ENCODE peak calls at places on chromosomes 16 and 17, in six cellular contexts. One of them, this sample, is unnamed.

GRCh38 chr16:61921373-61921772 is 114.9 kb downstream of the CDH8 start:
- DNase-seq in uterus: no peak
- DNase-seq in NCI-H774: no peak
- DNase-seq in GM04504: no peak
- DNase-seq in NCI-H82: no peak
- DNase-seq in endothelial cell of umbilical vein: no peak
- DNase-seq in this sample: no peak

GRCh38 chr16:86443508-86444130 is 66.7 kb upstream of the FOXF1 start:
- DNase-seq in NCI-H774: no peak
- DNase-seq in GM04504: no peak
- DNase-seq in uterus: no peak
- DNase-seq in NCI-H82: no peak
- DNase-seq in endothelial cell of umbilical vein: no peak
- DNase-seq in this sample: no peak

GRCh38 chr16:16018705-16019104 is 69.3 kb downstream of the ABCC1 start:
- DNase-seq in GM04504: no peak
- DNase-seq in NCI-H82: no peak
- DNase-seq in NCI-H774: no peak
- DNase-seq in uterus: no peak
- DNase-seq in endothelial cell of umbilical vein: no peak
- DNase-seq in this sample: no peak

GRCh38 chr17:28395968-28396367 is 10.0 kb downstream of the SLC46A1 start:
- DNase-seq in uterus: no peak
- DNase-seq in endothelial cell of umbilical vein: no peak
- DNase-seq in GM04504: no peak
- DNase-seq in NCI-H82: no peak
- DNase-seq in NCI-H774: no peak
- DNase-seq in this sample: no peak

GRCh38 chr17:21214777-21215541 is 998 bp upstream of the TMEM11 start:
- DNase-seq in uterus: peak; percentile 31
- DNase-seq in NCI-H82: no peak
- DNase-seq in NCI-H774: no peak
- DNase-seq in GM04504: no peak
- DNase-seq in endothelial cell of umbilical vein: no peak
- DNase-seq in this sample: no peak

GRCh38 chr16:64864232-64864803 is 257.5 kb downstream of the CDH11 start:
- DNase-seq in endothelial cell of umbilical vein: no peak
- DNase-seq in uterus: no peak
- DNase-seq in GM04504: peak; percentile 82
- DNase-seq in NCI-H774: no peak
- DNase-seq in NCI-H82: peak; percentile 60
- DNase-seq in this sample: no peak

GRCh38 chr17:81810476-81810875 is 6.5 kb downstream of the GCGR start:
- DNase-seq in NCI-H82: no peak
- DNase-seq in NCI-H774: no peak
- DNase-seq in uterus: no peak
- DNase-seq in GM04504: no peak
- DNase-seq in endothelial cell of umbilical vein: no peak
- DNase-seq in this sample: no peak

GRCh38 chr17:77869665-77870132 is 88.8 kb upstream of the TNRC6C start:
- DNase-seq in endothelial cell of umbilical vein: no peak
- DNase-seq in NCI-H82: no peak
- DNase-seq in GM04504: no peak
- DNase-seq in uterus: no peak
- DNase-seq in NCI-H774: no peak
- DNase-seq in this sample: no peak

GRCh38 chr16:8914098-8914497 is 31.9 kb downstream of the LITAFD start:
- DNase-seq in NCI-H774: no peak
- DNase-seq in endothelial cell of umbilical vein: no peak
- DNase-seq in NCI-H82: peak; percentile 11
- DNase-seq in uterus: no peak
- DNase-seq in GM04504: no peak
- DNase-seq in this sample: no peak

GRCh38 chr16:21300309-21301167 is 22.4 kb upstream of the CRYM start:
- DNase-seq in endothelial cell of umbilical vein: peak; percentile 100
- DNase-seq in NCI-H82: peak; percentile 96
- DNase-seq in NCI-H774: peak; percentile 98
- DNase-seq in uterus: peak; percentile 99
- DNase-seq in GM04504: peak; percentile 100
- DNase-seq in this sample: peak; percentile 94

GRCh38 chr16:73056383-73056782 is 8.5 kb upstream of the ZFHX3 start:
- DNase-seq in NCI-H774: no peak
- DNase-seq in NCI-H82: no peak
- DNase-seq in GM04504: no peak
- DNase-seq in endothelial cell of umbilical vein: no peak
- DNase-seq in uterus: no peak
- DNase-seq in this sample: no peak

GRCh38 chr16:57235128-57236092 is 9.6 kb upstream of the ARL2BP start:
- DNase-seq in endothelial cell of umbilical vein: peak; percentile 6
- DNase-seq in uterus: no peak
- DNase-seq in NCI-H82: no peak
- DNase-seq in GM04504: no peak
- DNase-seq in NCI-H774: peak; percentile 46
- DNase-seq in this sample: no peak

GRCh38 chr16:67959520-67959919 is 8.9 kb downstream of the SLC12A4 start:
- DNase-seq in NCI-H774: no peak
- DNase-seq in NCI-H82: no peak
- DNase-seq in uterus: no peak
- DNase-seq in GM04504: no peak
- DNase-seq in endothelial cell of umbilical vein: no peak
- DNase-seq in this sample: no peak

GRCh38 chr17:72430611-72431432 is 310.0 kb downstream of the SOX9 start:
- DNase-seq in NCI-H82: peak; percentile 13
- DNase-seq in GM04504: no peak
- DNase-seq in NCI-H774: no peak
- DNase-seq in endothelial cell of umbilical vein: no peak
- DNase-seq in uterus: no peak
- DNase-seq in this sample: peak; percentile 62

GRCh38 chr16:2535644-2536021 is 2.2 kb upstream of the PDPK1 start:
- DNase-seq in NCI-H774: no peak
- DNase-seq in GM04504: peak; percentile 83
- DNase-seq in endothelial cell of umbilical vein: no peak
- DNase-seq in NCI-H82: no peak
- DNase-seq in uterus: peak; percentile 57
- DNase-seq in this sample: no peak

GRCh38 chr16:4212934-4213296 is 29.0 kb downstream of the SRL start:
- DNase-seq in NCI-H82: no peak
- DNase-seq in uterus: no peak
- DNase-seq in GM04504: peak; percentile 20
- DNase-seq in NCI-H774: no peak
- DNase-seq in endothelial cell of umbilical vein: no peak
- DNase-seq in this sample: no peak

GRCh38 chr17:73400915-73401545 is 89.2 kb upstream of the CDC42EP4 start:
- DNase-seq in endothelial cell of umbilical vein: no peak
- DNase-seq in NCI-H82: no peak
- DNase-seq in GM04504: no peak
- DNase-seq in uterus: no peak
- DNase-seq in NCI-H774: no peak
- DNase-seq in this sample: no peak

GRCh38 chr16:24041834-24042631 is 206.2 kb downstream of the PRKCB start:
- DNase-seq in uterus: no peak
- DNase-seq in GM04504: peak; percentile 26
- DNase-seq in NCI-H82: peak; percentile 83
- DNase-seq in endothelial cell of umbilical vein: peak; percentile 53
- DNase-seq in NCI-H774: peak; percentile 28
- DNase-seq in this sample: peak; percentile 78

GRCh38 chr16:35687071-35687470 is 2227.7 kb downstream of the TP53TG3F start:
- DNase-seq in endothelial cell of umbilical vein: no peak
- DNase-seq in NCI-H774: no peak
- DNase-seq in uterus: no peak
- DNase-seq in GM04504: no peak
- DNase-seq in NCI-H82: no peak
- DNase-seq in this sample: no peak

GRCh38 chr17:18315498-18316360 is 636 bp downstream of the SMCR8 start:
- DNase-seq in NCI-H82: no peak
- DNase-seq in uterus: no peak
- DNase-seq in endothelial cell of umbilical vein: no peak
- DNase-seq in NCI-H774: no peak
- DNase-seq in GM04504: no peak
- DNase-seq in this sample: no peak

This sample was measured in WERI-Rb-1.